ENCODE peak calls at places on chromosomes 16 and 17, in nine cellular contexts. One of them, this sample, is unnamed.

GRCh38 chr17:78173025-78173715 is 4.8 kb downstream of the SYNGR2 start:
- DNase-seq in osteoblast: peak
- DNase-seq in GM12878: peak
- DNase-seq in CD4-positive, alpha-beta memory T cell: peak
- DNase-seq in GM23338: no peak
- DNase-seq in heart left ventricle: peak
- DNase-seq in cardiac muscle cell: no peak
- DNase-seq in A549: no peak
- DNase-seq in CD8-positive, alpha-beta T cell: no peak
- DNase-seq in this sample: no peak

GRCh38 chr17:76261421-76262215 is 3.5 kb upstream of the UBALD2 start:
- DNase-seq in GM23338: no peak
- DNase-seq in A549: no peak
- DNase-seq in osteoblast: peak
- DNase-seq in CD4-positive, alpha-beta memory T cell: no peak
- DNase-seq in CD8-positive, alpha-beta T cell: no peak
- DNase-seq in cardiac muscle cell: no peak
- DNase-seq in heart left ventricle: no peak
- DNase-seq in GM12878: no peak
- DNase-seq in this sample: no peak

GRCh38 chr16:85195884-85196816 is 83.9 kb upstream of the CIBAR2 start:
- DNase-seq in CD4-positive, alpha-beta memory T cell: no peak
- DNase-seq in CD8-positive, alpha-beta T cell: no peak
- DNase-seq in cardiac muscle cell: no peak
- DNase-seq in GM12878: no peak
- DNase-seq in heart left ventricle: no peak
- DNase-seq in A549: no peak
- DNase-seq in osteoblast: peak
- DNase-seq in GM23338: no peak
- DNase-seq in this sample: no peak

GRCh38 chr16:27083861-27084261 is 17.1 kb downstream of the C16orf82 start:
- DNase-seq in heart left ventricle: peak
- DNase-seq in A549: no peak
- DNase-seq in osteoblast: no peak
- DNase-seq in GM23338: peak
- DNase-seq in GM12878: no peak
- DNase-seq in cardiac muscle cell: no peak
- DNase-seq in CD4-positive, alpha-beta memory T cell: no peak
- DNase-seq in CD8-positive, alpha-beta T cell: no peak
- DNase-seq in this sample: peak

GRCh38 chr17:50957600-50958575 is 91.7 kb upstream of the TOB1 start:
- DNase-seq in heart left ventricle: no peak
- DNase-seq in CD4-positive, alpha-beta memory T cell: no peak
- DNase-seq in GM23338: no peak
- DNase-seq in GM12878: no peak
- DNase-seq in CD8-positive, alpha-beta T cell: no peak
- DNase-seq in A549: no peak
- DNase-seq in osteoblast: no peak
- DNase-seq in cardiac muscle cell: no peak
- DNase-seq in this sample: no peak

GRCh38 chr16:53546988-53547391 is 44.0 kb upstream of the AKTIP start:
- DNase-seq in GM12878: no peak
- DNase-seq in CD4-positive, alpha-beta memory T cell: no peak
- DNase-seq in heart left ventricle: no peak
- DNase-seq in GM23338: peak
- DNase-seq in cardiac muscle cell: no peak
- DNase-seq in osteoblast: peak
- DNase-seq in A549: peak
- DNase-seq in CD8-positive, alpha-beta T cell: no peak
- DNase-seq in this sample: peak

GRCh38 chr16:28538733-28539596 is at the start of gene NUPR1:
- DNase-seq in heart left ventricle: peak
- DNase-seq in A549: peak
- DNase-seq in CD4-positive, alpha-beta memory T cell: no peak
- DNase-seq in CD8-positive, alpha-beta T cell: no peak
- DNase-seq in GM12878: no peak
- DNase-seq in osteoblast: peak
- DNase-seq in cardiac muscle cell: peak
- DNase-seq in GM23338: no peak
- DNase-seq in this sample: peak

GRCh38 chr16:53822936-53823529 is 119.1 kb downstream of the FTO start:
- DNase-seq in CD8-positive, alpha-beta T cell: no peak
- DNase-seq in GM12878: peak
- DNase-seq in A549: no peak
- DNase-seq in cardiac muscle cell: peak
- DNase-seq in heart left ventricle: no peak
- DNase-seq in CD4-positive, alpha-beta memory T cell: peak
- DNase-seq in osteoblast: no peak
- DNase-seq in GM23338: no peak
- DNase-seq in this sample: no peak

GRCh38 chr16:21560462-21560861 is 38.9 kb upstream of the METTL9 start:
- DNase-seq in GM12878: no peak
- DNase-seq in CD8-positive, alpha-beta T cell: no peak
- DNase-seq in osteoblast: no peak
- DNase-seq in CD4-positive, alpha-beta memory T cell: no peak
- DNase-seq in GM23338: no peak
- DNase-seq in A549: no peak
- DNase-seq in heart left ventricle: no peak
- DNase-seq in cardiac muscle cell: no peak
- DNase-seq in this sample: no peak

GRCh38 chr17:32871736-32872135 is 5.2 kb downstream of the MYO1D start:
- DNase-seq in osteoblast: no peak
- DNase-seq in heart left ventricle: no peak
- DNase-seq in CD4-positive, alpha-beta memory T cell: no peak
- DNase-seq in GM12878: no peak
- DNase-seq in A549: no peak
- DNase-seq in GM23338: no peak
- DNase-seq in cardiac muscle cell: no peak
- DNase-seq in CD8-positive, alpha-beta T cell: no peak
- DNase-seq in this sample: no peak

GRCh38 chr16:84143784-84144199 is 1.2 kb downstream of the HSDL1 start:
- DNase-seq in GM23338: peak
- DNase-seq in CD8-positive, alpha-beta T cell: no peak
- DNase-seq in A549: no peak
- DNase-seq in CD4-positive, alpha-beta memory T cell: no peak
- DNase-seq in osteoblast: no peak
- DNase-seq in heart left ventricle: no peak
- DNase-seq in cardiac muscle cell: peak
- DNase-seq in GM12878: no peak
- DNase-seq in this sample: peak

GRCh38 chr16:57576429-57576870 is 34.0 kb downstream of the ADGRG5 start:
- DNase-seq in A549: peak
- DNase-seq in cardiac muscle cell: peak
- DNase-seq in GM12878: peak
- DNase-seq in CD8-positive, alpha-beta T cell: peak
- DNase-seq in osteoblast: peak
- DNase-seq in GM23338: peak
- DNase-seq in heart left ventricle: peak
- DNase-seq in CD4-positive, alpha-beta memory T cell: peak
- DNase-seq in this sample: peak

GRCh38 chr17:40354191-40355122 is 10.1 kb downstream of the GJD3 start:
- DNase-seq in GM23338: no peak
- DNase-seq in GM12878: no peak
- DNase-seq in osteoblast: peak
- DNase-seq in cardiac muscle cell: no peak
- DNase-seq in CD8-positive, alpha-beta T cell: no peak
- DNase-seq in CD4-positive, alpha-beta memory T cell: no peak
- DNase-seq in heart left ventricle: no peak
- DNase-seq in A549: no peak
- DNase-seq in this sample: peak

GRCh38 chr17:40355804-40356758 is 8.5 kb downstream of the GJD3 start:
- DNase-seq in cardiac muscle cell: no peak
- DNase-seq in GM12878: no peak
- DNase-seq in osteoblast: peak
- DNase-seq in heart left ventricle: peak
- DNase-seq in CD8-positive, alpha-beta T cell: no peak
- DNase-seq in CD4-positive, alpha-beta memory T cell: no peak
- DNase-seq in GM23338: no peak
- DNase-seq in A549: no peak
- DNase-seq in this sample: no peak

GRCh38 chr17:40358323-40359038 is 6.1 kb downstream of the GJD3 start:
- DNase-seq in GM12878: no peak
- DNase-seq in osteoblast: peak
- DNase-seq in GM23338: peak
- DNase-seq in cardiac muscle cell: peak
- DNase-seq in CD8-positive, alpha-beta T cell: peak
- DNase-seq in A549: peak
- DNase-seq in heart left ventricle: peak
- DNase-seq in CD4-positive, alpha-beta memory T cell: peak
- DNase-seq in this sample: peak

GRCh38 chr17:40355123-40355803 is 9.3 kb downstream of the GJD3 start:
- DNase-seq in cardiac muscle cell: peak
- DNase-seq in GM12878: no peak
- DNase-seq in A549: peak
- DNase-seq in heart left ventricle: peak
- DNase-seq in CD4-positive, alpha-beta memory T cell: peak
- DNase-seq in GM23338: peak
- DNase-seq in osteoblast: peak
- DNase-seq in CD8-positive, alpha-beta T cell: peak
- DNase-seq in this sample: peak

DNA sequence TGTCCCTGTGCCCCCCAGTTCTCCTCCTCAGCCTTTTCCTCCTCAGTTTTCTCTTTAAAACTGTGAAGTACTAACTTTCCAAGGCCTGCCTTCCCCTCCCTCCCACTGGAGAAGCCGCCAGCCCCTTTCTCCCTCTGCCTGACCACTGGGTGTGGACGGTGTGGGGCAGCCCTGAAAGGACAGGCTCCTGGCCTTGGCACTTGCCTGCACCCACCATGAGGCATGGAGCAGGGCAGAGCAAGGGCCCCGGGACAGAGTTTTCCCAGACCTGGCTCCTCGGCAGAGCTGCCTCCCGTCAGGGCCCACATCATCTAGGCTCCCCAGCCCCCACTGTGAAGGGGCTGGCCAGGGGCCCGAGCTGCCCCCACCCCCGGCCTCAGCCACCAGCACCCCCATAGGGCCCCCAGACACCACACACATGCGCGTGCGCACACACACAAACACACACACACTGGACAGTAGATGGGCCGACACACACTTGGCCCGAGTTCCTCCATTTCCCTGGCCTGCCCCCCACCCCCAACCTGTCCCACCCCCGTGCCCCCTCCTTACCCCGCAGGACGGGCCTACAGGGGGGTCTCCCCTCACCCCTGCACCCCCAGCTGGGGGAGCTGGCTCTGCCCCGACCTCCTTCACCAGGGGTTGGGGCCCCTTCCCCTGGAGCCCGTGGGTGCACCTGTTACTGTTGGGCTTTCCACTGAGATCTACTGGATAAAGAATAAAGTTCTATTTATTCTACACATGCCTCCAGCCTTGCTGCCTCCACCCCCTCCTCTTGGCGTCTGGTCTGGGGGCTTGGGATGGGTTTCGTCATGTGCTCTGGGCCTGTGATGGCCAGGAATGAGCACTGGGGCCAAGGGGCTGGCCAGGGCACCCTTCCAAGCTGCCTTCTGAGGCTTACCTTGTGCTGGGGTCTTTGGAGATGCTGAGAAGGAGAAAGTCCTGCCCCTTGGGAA is 7.4 kb downstream of the GJD3 start:
- DNase-seq in GM12878: no peak
- DNase-seq in cardiac muscle cell: no peak
- DNase-seq in osteoblast: peak
- DNase-seq in A549: no peak
- DNase-seq in GM23338: no peak
- DNase-seq in CD4-positive, alpha-beta memory T cell: no peak
- DNase-seq in CD8-positive, alpha-beta T cell: no peak
- DNase-seq in heart left ventricle: no peak
- DNase-seq in this sample: no peak
- H3K27ac ChIP-seq in GM12878: no peak
- H3K27ac ChIP-seq in cardiac muscle cell: no peak
- H3K27ac ChIP-seq in osteoblast: no peak
- H3K27ac ChIP-seq in A549: no peak
- H3K27ac ChIP-seq in GM23338: no peak
- H3K27ac ChIP-seq in CD4-positive, alpha-beta memory T cell: no peak
- H3K27ac ChIP-seq in CD8-positive, alpha-beta T cell: no peak
- H3K27ac ChIP-seq in heart left ventricle: no peak
- H3K27ac ChIP-seq in this sample: peak

DNA sequence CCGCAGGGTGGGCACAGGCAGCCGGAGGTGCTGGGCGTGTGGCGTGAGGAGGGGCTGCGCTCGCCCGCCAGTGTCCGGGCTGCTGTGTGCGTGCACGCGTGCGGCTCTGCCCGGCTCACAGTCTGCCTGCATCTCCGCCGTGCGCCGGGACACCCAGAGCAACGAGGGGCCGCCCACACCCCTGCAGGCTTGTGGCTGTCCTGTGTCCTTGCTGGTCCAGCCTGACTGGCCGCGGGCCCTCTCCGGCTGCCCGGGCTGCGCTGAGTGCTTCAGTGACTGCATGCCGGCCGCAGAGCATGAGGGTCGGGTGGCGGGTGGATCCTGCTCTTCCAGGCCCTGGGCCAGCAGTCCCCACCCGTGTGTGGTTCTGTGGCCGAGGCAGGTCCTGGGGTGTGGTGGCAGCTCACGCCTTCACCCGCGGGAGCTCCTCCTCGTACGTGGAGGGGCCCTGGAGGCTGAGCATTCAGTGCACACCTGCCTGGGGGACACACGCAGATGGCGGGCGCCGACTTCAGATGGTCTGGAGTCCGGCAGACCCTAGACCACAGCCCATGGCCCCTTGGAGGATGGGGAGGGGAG is 12.4 kb downstream of the TPSG1 start:
- DNase-seq in A549: no peak
- DNase-seq in GM23338: no peak
- DNase-seq in osteoblast: no peak
- DNase-seq in heart left ventricle: no peak
- DNase-seq in cardiac muscle cell: no peak
- DNase-seq in GM12878: no peak
- DNase-seq in CD8-positive, alpha-beta T cell: no peak
- DNase-seq in CD4-positive, alpha-beta memory T cell: no peak
- DNase-seq in this sample: no peak
- H3K4me3 ChIP-seq in A549: no peak
- H3K4me3 ChIP-seq in GM23338: no peak
- H3K4me3 ChIP-seq in osteoblast: no peak
- H3K4me3 ChIP-seq in heart left ventricle: no peak
- H3K4me3 ChIP-seq in cardiac muscle cell: no peak
- H3K4me3 ChIP-seq in GM12878: no peak
- H3K4me3 ChIP-seq in CD8-positive, alpha-beta T cell: no peak
- H3K4me3 ChIP-seq in CD4-positive, alpha-beta memory T cell: no peak
- H3K4me3 ChIP-seq in this sample: no peak

DNA sequence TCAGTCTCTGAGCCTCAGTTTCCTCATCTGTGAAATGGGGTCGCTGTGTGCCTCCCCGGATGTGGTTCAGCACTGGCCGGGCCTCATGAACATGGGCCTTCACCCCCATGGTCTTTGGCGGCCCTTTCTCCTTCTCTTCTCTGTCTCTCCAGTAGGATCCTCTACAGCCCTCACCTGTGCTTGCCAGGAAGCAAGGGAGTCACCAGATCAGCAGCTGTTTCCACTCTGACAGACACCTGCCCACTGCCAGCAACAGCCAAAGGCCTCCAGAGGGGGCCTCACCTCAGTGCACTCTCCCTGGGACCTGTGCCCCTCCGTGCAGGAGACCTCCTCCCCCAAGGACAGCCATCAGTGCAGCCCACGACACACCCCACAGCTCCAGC is 89.4 kb downstream of the C16orf78 start:
- DNase-seq in cardiac muscle cell: no peak
- DNase-seq in osteoblast: no peak
- DNase-seq in GM23338: no peak
- DNase-seq in GM12878: no peak
- DNase-seq in A549: no peak
- DNase-seq in CD4-positive, alpha-beta memory T cell: no peak
- DNase-seq in CD8-positive, alpha-beta T cell: no peak
- DNase-seq in heart left ventricle: peak
- DNase-seq in this sample: peak
- H3K27ac ChIP-seq in cardiac muscle cell: no peak
- H3K27ac ChIP-seq in osteoblast: no peak
- H3K27ac ChIP-seq in GM23338: no peak
- H3K27ac ChIP-seq in GM12878: peak
- H3K27ac ChIP-seq in A549: no peak
- H3K27ac ChIP-seq in CD4-positive, alpha-beta memory T cell: peak
- H3K27ac ChIP-seq in CD8-positive, alpha-beta T cell: peak
- H3K27ac ChIP-seq in heart left ventricle: no peak
- H3K27ac ChIP-seq in this sample: no peak

GRCh38 chr17:74874615-74875037 is 1.8 kb upstream of the FDXR start:
- DNase-seq in CD4-positive, alpha-beta memory T cell: no peak
- DNase-seq in osteoblast: no peak
- DNase-seq in GM23338: no peak
- DNase-seq in heart left ventricle: no peak
- DNase-seq in CD8-positive, alpha-beta T cell: no peak
- DNase-seq in cardiac muscle cell: no peak
- DNase-seq in GM12878: no peak
- DNase-seq in A549: no peak
- DNase-seq in this sample: no peak
- H3K4me3 ChIP-seq in CD4-positive, alpha-beta memory T cell: no peak
- H3K4me3 ChIP-seq in osteoblast: no peak
- H3K4me3 ChIP-seq in GM23338: no peak
- H3K4me3 ChIP-seq in heart left ventricle: no peak
- H3K4me3 ChIP-seq in CD8-positive, alpha-beta T cell: no peak
- H3K4me3 ChIP-seq in cardiac muscle cell: no peak
- H3K4me3 ChIP-seq in GM12878: no peak
- H3K4me3 ChIP-seq in A549: no peak
- H3K4me3 ChIP-seq in this sample: no peak